ENCODE peak calls at places on chromosomes 13 and 19, in eight cellular contexts. K is esophagus squamous epithelium, G is body of pancreas, S is tibial nerve, D is IMR-90, T is heart left ventricle, Y is Peyer's patch, E is suprapubic skin. F is an unnamed sample.

GRCh38 chr19:6212403-6213265 is 67.1 kb downstream of the MLLT1 start:
- DNase-seq in S (no peak), T (no peak), D (no peak), E (peak), K (no peak), G (no peak), Y (no peak), F (no peak)

GRCh38 chr13:36959438-36960116 is 39.5 kb upstream of the SMAD9 start:
- DNase-seq in K (no peak), E (no peak), T (no peak), D (no peak), S (no peak), G (no peak), Y (no peak), F (no peak)

GRCh38 chr19:35977446-35978222 is 17.4 kb upstream of the SDHAF1 start:
- DNase-seq in K (no peak), Y (no peak), T (no peak), S (no peak), E (no peak), D (no peak), G (no peak), F (no peak)

GRCh38 chr19:532578-533484 is 1.3 kb downstream of the CDC34 start:
- DNase-seq in S (peak), T (peak), Y (peak), D (peak), K (no peak), G (peak), E (peak), F (peak)

GRCh38 chr19:2683430-2683995 is 19.0 kb downstream of the GNG7 start:
- DNase-seq in Y (no peak), G (no peak), T (no peak), E (no peak), D (no peak), S (no peak), K (no peak), F (no peak)

GRCh38 chr19:45976180-45976579 is 2.5 kb upstream of the NOVA2 start:
- DNase-seq in Y (no peak), E (no peak), K (no peak), D (no peak), T (no peak), S (no peak), G (no peak), F (no peak)

GRCh38 chr13:24264976-24265375 is 44.4 kb upstream of the C1QTNF9 start:
- DNase-seq in T (no peak), S (no peak), D (no peak), Y (peak), E (no peak), K (no peak), G (no peak), F (no peak)

GRCh38 chr19:46659151-46660007 is 1.6 kb downstream of the DACT3 start:
- DNase-seq in Y (no peak), K (no peak), E (peak), S (no peak), D (no peak), G (no peak), T (peak), F (no peak)

GRCh38 chr19:9937001-9937411 is 691 bp upstream of the OLFM2 start:
- DNase-seq in K (no peak), Y (no peak), D (no peak), G (no peak), S (no peak), E (no peak), T (no peak), F (no peak)

GRCh38 chr19:47032171-47032811 is 12.7 kb downstream of the NPAS1 start:
- DNase-seq in D (no peak), E (no peak), S (no peak), G (peak), K (no peak), Y (peak), T (no peak), F (no peak)

GRCh38 chr19:4641132-4641531 is 1.8 kb downstream of the TNFAIP8L1 start:
- DNase-seq in E (no peak), G (peak), K (no peak), Y (no peak), S (no peak), T (no peak), D (no peak), F (no peak)

GRCh38 chr13:47188802-47189201 is 291.9 kb upstream of the HTR2A start:
- DNase-seq in G (no peak), K (no peak), E (no peak), T (no peak), S (no peak), Y (no peak), D (peak), F (no peak)

GRCh38 chr19:41691268-41691970 is 3.3 kb upstream of the CEACAM7 start:
- DNase-seq in T (no peak), G (peak), S (no peak), E (no peak), D (no peak), Y (no peak), K (no peak), F (no peak)

GRCh38 chr13:30312859-30313258 is 5.5 kb upstream of the KATNAL1 start:
- DNase-seq in K (no peak), S (no peak), Y (no peak), D (peak), E (no peak), T (no peak), G (no peak), F (no peak)

GRCh38 chr19:32324631-32325215 is 20.7 kb upstream of the ZNF507 start:
- DNase-seq in K (no peak), S (no peak), Y (no peak), E (no peak), D (peak), G (no peak), T (no peak), F (no peak)

GRCh38 chr19:21947775-21948174 is 63.0 kb downstream of the ZNF208 start:
- DNase-seq in Y (no peak), G (no peak), T (no peak), D (no peak), S (no peak), E (no peak), K (no peak), F (no peak)

GRCh38 chr19:16369664-16370576 is 45.3 kb downstream of the KLF2 start:
- DNase-seq in T (no peak), K (no peak), G (no peak), Y (no peak), E (no peak), S (no peak), D (no peak), F (no peak)

GRCh38 chr13:30338331-30338851 is 31.0 kb upstream of the KATNAL1 start:
- DNase-seq in Y (peak), E (no peak), G (no peak), D (peak), T (no peak), S (no peak), K (no peak), F (no peak)

GRCh38 chr13:51134763-51135365 is 23.8 kb upstream of the C13orf42 start:
- DNase-seq in K (no peak), G (no peak), T (no peak), D (no peak), S (no peak), Y (no peak), E (no peak), F (no peak)

GRCh38 chr19:45152504-45153338 is 8.1 kb downstream of the NKPD1 start:
- DNase-seq in T (peak), G (peak), D (peak), E (no peak), K (no peak), Y (peak), S (no peak), F (peak)

GRCh38 chr19:35644987-35645679 is 3.0 kb upstream of the COX6B1 start:
- DNase-seq in D (peak), T (peak), K (no peak), S (peak), Y (peak), E (peak), G (peak), F (peak)

GRCh38 chr13:35086667-35087066 is 144.6 kb downstream of the NBEA start:
- DNase-seq in Y (no peak), T (no peak), G (no peak), S (no peak), D (no peak), K (no peak), E (no peak), F (no peak)

GRCh38 chr19:52541608-52542007 is 14.1 kb downstream of the ZNF808 start:
- DNase-seq in K (no peak), E (no peak), T (no peak), Y (no peak), D (no peak), S (no peak), G (no peak), F (no peak)

GRCh38 chr19:15280915-15281683 is 48.9 kb upstream of the EPHX3 start:
- DNase-seq in D (peak), G (peak), E (peak), K (no peak), T (peak), Y (peak), S (peak), F (peak)

GRCh38 chr19:45883586-45883880 is 2.4 kb downstream of the IRF2BP1 start:
- DNase-seq in D (no peak), S (no peak), Y (no peak), T (no peak), E (no peak), K (no peak), G (no peak), F (no peak)

GRCh38 chr13:50509771-50510441 is 333.6 kb downstream of the DLEU7 start:
- DNase-seq in S (no peak), K (no peak), Y (no peak), E (no peak), T (no peak), D (peak), G (no peak), F (no peak)

GRCh38 chr13:23851106-23851505 is 38.1 kb downstream of the MIPEP start:
- DNase-seq in T (no peak), G (no peak), D (peak), S (no peak), K (no peak), Y (no peak), E (no peak), F (no peak)

GRCh38 chr13:98033277-98034247 is 80.1 kb downstream of the IPO5 start:
- DNase-seq in S (no peak), E (no peak), K (no peak), Y (no peak), G (peak), T (no peak), D (peak), F (no peak)

GRCh38 chr13:99307648-99308339 is 595 bp upstream of the GPR183 start:
- DNase-seq in Y (peak), K (no peak), T (no peak), S (no peak), G (peak), D (peak), E (no peak), F (no peak)

GRCh38 chr13:99657848-99658265 is 156.6 kb downstream of the TM9SF2 start:
- DNase-seq in T (peak), G (no peak), Y (peak), E (no peak), D (no peak), K (no peak), S (no peak), F (no peak)

GRCh38 chr19:923551-924211 is 2.2 kb upstream of the ARID3A start:
- DNase-seq in K (no peak), Y (no peak), T (no peak), G (no peak), D (no peak), S (no peak), E (no peak), F (no peak)

GRCh38 chr19:15551183-15552004 is 43.1 kb downstream of the CYP4F22 start:
- DNase-seq in D (no peak), E (no peak), G (peak), S (no peak), K (no peak), T (peak), Y (peak), F (no peak)

GRCh38 chr13:62846302-62846701 is 1430.7 kb upstream of the PCDH20 start:
- DNase-seq in K (no peak), E (no peak), G (no peak), S (no peak), T (no peak), D (peak), Y (no peak), F (no peak)

GRCh38 chr13:59269476-59269875 is 894.3 kb downstream of the DIAPH3 start:
- DNase-seq in K (no peak), S (no peak), E (no peak), T (no peak), Y (no peak), G (no peak), D (peak), F (no peak)

GRCh38 chr13:48532473-48533206 is at the start of gene RCBTB2:
- DNase-seq in G (peak), K (peak), T (peak), Y (peak), E (peak), S (peak), D (peak), F (peak)

GRCh38 chr13:48530833-48531232 is 2.0 kb downstream of the RCBTB2 start:
- DNase-seq in K (no peak), S (no peak), G (no peak), E (no peak), D (no peak), Y (no peak), T (no peak), F (no peak)

GRCh38 chr13:48532146-48532472 is 771 bp downstream of the RCBTB2 start:
- DNase-seq in E (no peak), D (peak), Y (no peak), G (no peak), S (no peak), K (no peak), T (no peak), F (no peak)

GRCh38 chr13:48533207-48533499 is 273 bp upstream of the RCBTB2 start:
- DNase-seq in E (no peak), G (no peak), S (no peak), K (no peak), D (no peak), T (no peak), Y (no peak), F (no peak)

DNA sequence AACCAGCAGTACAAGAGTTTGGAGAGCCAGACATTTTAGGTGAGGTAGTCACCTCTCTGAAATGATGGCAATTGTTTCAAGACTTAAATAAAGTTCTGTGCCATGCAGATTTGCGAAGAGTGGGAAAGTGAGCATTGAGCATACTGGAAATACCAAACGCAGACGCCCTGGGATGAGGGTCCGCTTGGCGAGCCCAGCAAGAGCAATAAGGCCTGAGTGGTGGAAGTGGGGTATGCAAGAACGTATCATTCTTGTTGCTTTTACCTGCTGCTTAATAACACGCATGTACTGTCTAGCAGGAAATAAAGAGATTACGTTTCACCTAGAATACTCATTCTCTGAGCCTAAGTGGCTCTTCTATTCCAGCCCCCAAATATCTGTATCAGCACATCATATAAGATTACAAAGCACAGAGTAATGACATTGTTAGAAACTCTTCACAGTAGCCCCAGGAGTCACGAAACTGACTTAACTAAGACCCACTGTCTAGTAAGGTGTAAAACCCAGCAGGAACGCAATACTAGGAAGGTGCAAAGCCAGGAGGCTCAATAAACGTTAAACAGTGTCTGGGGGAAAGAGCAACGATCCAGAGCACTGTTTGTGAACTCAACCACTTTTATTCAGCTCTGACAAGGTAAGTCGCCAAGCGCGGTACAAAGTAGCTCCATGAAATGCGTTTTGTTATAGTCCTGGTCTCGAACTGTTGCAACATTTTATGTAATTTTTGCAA is 1.3 kb downstream of the RCBTB2 start:
- DNase-seq in G (no peak), E (no peak), Y (no peak), K (no peak), D (no peak), S (no peak), T (no peak), F (no peak)
- H3K27ac ChIP-seq in G (peak), E (peak), Y (peak), K (peak), D (peak), S (peak), T (peak), F (peak)

DNA sequence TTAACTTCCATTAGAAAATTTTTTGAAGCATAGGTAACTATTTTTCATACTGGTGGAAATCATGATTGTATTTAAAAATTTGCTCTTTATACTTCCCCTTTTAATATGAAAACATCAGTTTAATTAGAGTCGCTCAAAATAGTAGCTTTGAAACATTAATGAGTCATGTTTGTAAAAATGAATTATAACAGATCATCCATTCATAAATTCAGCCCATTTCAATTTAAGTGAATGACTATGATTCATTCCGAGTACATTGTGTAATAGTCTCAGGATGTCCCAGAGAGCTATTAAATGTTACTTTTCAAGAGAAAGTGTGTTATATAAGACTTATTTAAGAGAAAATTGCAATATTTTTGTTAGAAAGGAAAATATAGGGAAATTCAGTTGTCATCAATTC is 111.0 kb downstream of the FNDC3A start:
- DNase-seq in S (no peak), Y (no peak), K (no peak), D (peak), E (no peak), T (no peak), G (no peak), F (no peak)
- TF ChIP-seq POLR2A in S (no peak), Y (no peak), K (no peak), D (no peak), E (no peak), T (no peak), G (no peak), F (no peak)

GRCh38 chr19:38712161-38712748 is 32.0 kb downstream of the CAPN12 start:
- DNase-seq in K (no peak), Y (no peak), S (no peak), E (no peak), G (no peak), T (no peak), D (no peak), F (no peak)

GRCh38 chr19:38711726-38712153 is 32.5 kb downstream of the CAPN12 start:
- DNase-seq in D (peak), T (peak), K (no peak), G (peak), E (no peak), Y (no peak), S (no peak), F (peak)

GRCh38 chr19:38714354-38714778 is 29.9 kb downstream of the CAPN12 start:
- DNase-seq in K (no peak), E (no peak), G (peak), D (no peak), T (peak), S (no peak), Y (no peak), F (no peak)

GRCh38 chr19:38713865-38714264 is 30.4 kb downstream of the CAPN12 start:
- DNase-seq in Y (no peak), T (no peak), K (no peak), G (no peak), D (no peak), E (no peak), S (no peak), F (no peak)

DNA sequence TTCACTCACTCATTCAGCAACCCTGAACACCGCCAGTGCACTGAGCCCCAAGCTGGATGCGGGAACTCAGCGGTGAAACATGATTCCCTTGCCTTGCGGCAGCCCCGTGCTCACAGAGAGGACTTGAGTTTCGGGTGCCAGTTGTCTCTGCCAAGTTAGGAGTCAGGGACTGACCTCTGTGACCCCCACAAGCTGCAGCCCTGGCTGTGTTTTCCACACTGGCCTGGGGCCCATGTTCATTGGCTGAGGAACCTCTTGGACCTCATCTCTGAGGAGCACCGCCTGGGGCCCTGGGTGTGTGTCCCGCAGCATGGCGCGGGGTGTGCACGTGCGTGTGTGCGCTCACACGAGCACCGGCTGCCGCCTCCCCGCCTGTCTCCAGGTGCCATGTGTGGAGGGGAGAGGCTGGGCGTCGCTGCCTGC is 31.0 kb downstream of the CAPN12 start:
- DNase-seq in G (peak), Y (no peak), S (peak), T (peak), D (peak), E (no peak), K (no peak), F (no peak)
- TF ChIP-seq CTCF in G (no peak), Y (no peak), S (no peak), T (no peak), D (no peak), E (no peak), K (no peak), F (no peak)

DNA sequence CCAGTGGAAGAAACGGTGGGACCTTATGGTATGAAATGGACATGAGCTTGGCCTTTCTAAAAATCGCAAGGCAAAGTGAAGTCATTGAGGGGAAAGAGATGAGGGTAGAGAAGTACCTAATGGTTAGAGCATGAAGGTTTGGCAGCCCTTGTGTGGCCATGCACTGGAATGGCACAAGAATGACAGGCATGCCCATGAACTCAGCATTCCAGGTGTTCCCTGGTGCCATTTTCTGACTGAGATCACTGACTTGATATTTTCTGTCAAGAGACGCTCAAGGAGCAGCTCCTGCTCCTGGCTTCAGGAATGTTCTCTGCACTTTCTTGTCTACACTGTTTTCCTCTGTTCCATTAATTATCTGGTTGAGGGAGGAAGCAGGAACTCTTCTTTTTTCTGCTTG is 225.0 kb upstream of the SLC10A2 start:
- DNase-seq in T (no peak), E (no peak), D (no peak), Y (no peak), S (no peak), K (no peak), G (no peak), F (no peak)
- H3K27ac ChIP-seq in T (no peak), E (no peak), D (no peak), Y (no peak), S (no peak), K (no peak), G (no peak), F (no peak)

GRCh38 chr19:56014765-56015164 is 28.2 kb downstream of the NLRP5 start:
- DNase-seq in T (no peak), G (no peak), K (no peak), S (no peak), Y (no peak), E (no peak), D (no peak), F (no peak)

GRCh38 chr19:56015756-56016155 is 29.2 kb downstream of the NLRP5 start:
- DNase-seq in D (no peak), G (no peak), K (no peak), E (no peak), S (no peak), T (no peak), Y (no peak), F (no peak)
- TF ChIP-seq POLR2A in D (no peak), G (no peak), K (no peak), E (no peak), S (no peak), T (no peak), Y (no peak), F (no peak)

F was measured in breast epithelium.